ENCODE peak calls at places on chromosomes 7 and 10, in four cellular contexts. Z is mesenchymal stem cell, V is IMR-90, G is H9. B is an unnamed sample.
A peak's percentile ranks its signal among the peaks of the same experiment; 100 is the strongest.

GRCh38 chr10:514137-514671 is 175.3 kb downstream of the DIP2C start:
- DNase-seq in G (no peak), V (no peak), Z (no peak), B (no peak)

GRCh38 chr10:90352288-90352687 is 505.6 kb downstream of the HTR7 start:
- DNase-seq in V (peak; percentile 1), Z (no peak), G (peak; percentile 34), B (peak; percentile 18)

GRCh38 chr10:104099274-104099673 is 13.6 kb upstream of the COL17A1 start:
- DNase-seq in Z (no peak), V (peak; percentile 75), G (no peak), B (no peak)

GRCh38 chr10:60473557-60473956 is 83.9 kb upstream of the ANK3 start:
- DNase-seq in V (no peak), G (no peak), Z (no peak), B (no peak)

GRCh38 chr7:116258734-116259133 is 48.4 kb downstream of the TES start:
- DNase-seq in G (no peak), Z (peak; percentile 73), V (peak; percentile 79), B (peak; percentile 47)

GRCh38 chr10:61793760-61794713 is 107.5 kb upstream of the ARID5B start:
- DNase-seq in G (no peak), Z (peak; percentile 94), V (peak; percentile 79), B (no peak)

GRCh38 chr10:11167233-11167979 is 149.7 kb downstream of the CELF2 start:
- DNase-seq in Z (no peak), G (no peak), V (no peak), B (no peak)

GRCh38 chr10:97407211-97407951 is 6.2 kb upstream of the RRP12 start:
- DNase-seq in Z (peak; percentile 87), G (peak; percentile 92), V (peak; percentile 78), B (peak; percentile 95)

GRCh38 chr7:150365673-150366398 is 2.8 kb upstream of the REPIN1 start:
- DNase-seq in V (no peak), G (no peak), Z (no peak), B (peak; percentile 69)

GRCh38 chr10:69869291-69869841 is 67.7 kb downstream of the COL13A1 start:
- DNase-seq in V (peak; percentile 53), G (no peak), Z (peak; percentile 59), B (no peak)

GRCh38 chr10:132516771-132517725 is 20.5 kb upstream of the INPP5A start:
- DNase-seq in V (peak; percentile 96), G (peak; percentile 86), Z (peak; percentile 98), B (peak; percentile 97)

GRCh38 chr10:44813201-44813600 is 97.9 kb upstream of the TMEM72 start:
- DNase-seq in V (no peak), Z (no peak), G (no peak), B (no peak)

GRCh38 chr7:98066934-98067507 is 39.6 kb upstream of the LMTK2 start:
- DNase-seq in G (no peak), Z (no peak), V (no peak), B (peak; percentile 47)

DNA sequence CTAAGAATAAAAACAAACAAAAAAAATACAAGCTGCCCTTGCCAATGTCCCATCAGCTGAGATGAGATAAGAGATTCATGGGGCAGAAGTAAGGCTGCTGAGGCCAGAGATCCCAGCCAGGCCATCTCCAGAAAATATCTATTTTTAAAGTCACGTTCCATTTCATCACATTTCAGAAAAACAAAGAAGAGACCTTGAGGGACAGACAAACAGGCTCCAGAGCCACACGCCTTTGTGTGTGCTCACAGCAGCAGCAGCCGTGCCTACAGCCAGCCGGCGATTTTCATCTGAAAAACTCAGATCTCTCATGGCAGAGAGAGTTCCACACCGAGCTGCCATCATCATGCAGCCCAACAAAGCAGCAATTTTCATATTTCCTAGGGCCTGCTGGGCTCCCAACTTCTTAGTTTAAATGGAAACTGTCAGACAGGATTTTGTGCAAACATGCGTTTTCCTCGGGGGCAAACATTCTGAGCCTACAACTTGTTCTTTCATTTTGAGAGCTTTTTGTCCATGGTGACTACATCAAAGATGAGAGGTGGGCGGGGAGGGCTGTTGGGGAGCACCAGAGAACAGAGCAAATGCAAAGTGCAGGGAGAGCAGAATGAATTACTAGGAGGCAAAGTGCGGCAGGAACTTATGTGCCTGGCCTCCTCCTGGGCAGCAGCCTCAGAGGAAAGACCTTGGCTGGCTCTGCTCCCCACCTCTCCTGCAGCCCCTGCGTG is 38.8 kb downstream of the DLG5 start:
- DNase-seq in V (no peak), Z (no peak), G (no peak), B (no peak)
- H3K9ac ChIP-seq in V (peak overlapping the region; percentile 19), Z (peak overlapping the region; percentile 76), G (no peak overlapping the region), B (peak overlapping the region; percentile 7)

GRCh38 chr7:106166651-106167342 is 54.7 kb upstream of the SYPL1 start:
- DNase-seq in Z (peak; percentile 86), G (peak; percentile 41), V (peak; percentile 83), B (peak; percentile 79)

GRCh38 chr7:106167439-106168136 is 55.5 kb upstream of the SYPL1 start:
- DNase-seq in Z (no peak), V (no peak), G (no peak), B (no peak)

GRCh38 chr7:106170651-106171050 is 58.5 kb upstream of the SYPL1 start:
- DNase-seq in V (no peak), Z (no peak), G (no peak), B (no peak)

GRCh38 chr7:106165328-106165727 is 53.2 kb upstream of the SYPL1 start:
- DNase-seq in Z (peak; percentile 86), G (no peak), V (peak; percentile 36), B (no peak)

GRCh38 chr7:106170216-106170615 is 58.1 kb upstream of the SYPL1 start:
- DNase-seq in G (no peak), V (no peak), Z (no peak), B (no peak)
- H2BK120ac ChIP-seq in G (no peak overlapping the region), V (no peak overlapping the region), Z (no peak overlapping the region), B (no peak overlapping the region)

GRCh38 chr7:5497158-5498103 is 73.8 kb upstream of the TNRC18 start:
- DNase-seq in Z (peak; percentile 49), G (no peak), V (no peak), B (peak; percentile 82)
- H3K23ac ChIP-seq in Z (peak overlapping the region; percentile 74), G (no peak overlapping the region), V (no peak overlapping the region), B (no peak overlapping the region)

DNA sequence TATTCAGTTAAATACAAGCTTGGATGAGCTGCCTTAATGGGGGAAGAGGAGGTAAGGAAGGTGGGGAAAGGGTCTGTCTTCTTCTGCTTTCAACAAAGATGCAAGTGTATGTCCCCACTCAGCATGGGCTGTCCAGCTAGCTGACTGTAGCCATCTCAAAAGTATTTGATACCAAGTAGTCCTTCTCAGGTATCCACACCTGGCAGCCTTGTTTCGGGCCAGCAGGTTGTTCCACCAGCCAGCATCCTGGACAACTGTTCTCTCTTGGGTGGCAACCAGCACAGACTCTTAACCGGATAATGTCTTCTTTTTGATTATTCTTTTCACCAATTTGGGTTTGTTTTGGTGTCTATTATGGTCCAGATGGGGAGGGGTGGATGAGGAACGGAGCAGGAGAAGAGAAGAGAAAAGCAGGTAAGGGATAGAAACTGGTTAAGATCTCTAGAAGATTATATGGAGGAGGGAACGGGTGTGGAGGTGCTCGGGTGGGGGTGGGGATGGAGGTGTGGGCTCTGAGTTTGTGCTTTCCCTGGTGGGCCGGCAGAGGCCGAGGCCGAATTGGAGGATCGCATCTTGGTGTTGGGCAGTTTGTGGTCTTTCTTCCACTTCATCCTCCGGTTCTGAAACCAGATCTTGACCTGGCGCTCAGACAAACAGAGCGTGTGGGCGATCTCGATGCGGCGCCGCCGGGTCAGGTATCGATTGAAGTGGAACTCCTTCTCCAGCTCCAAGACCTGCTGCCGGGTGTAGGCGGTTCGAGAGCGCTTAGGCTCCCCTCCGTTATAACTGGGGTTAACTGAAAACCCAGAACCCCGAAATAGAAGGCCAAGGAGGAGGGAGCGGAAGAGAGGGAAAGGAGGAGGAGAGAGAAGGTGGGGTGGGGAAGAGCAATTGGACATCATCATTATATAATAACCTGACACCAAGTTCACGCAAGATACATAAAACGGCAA is 1.5 kb downstream of the HOXA4 start:
- DNase-seq in V (no peak), Z (no peak), G (no peak), B (no peak)
- H3K9ac ChIP-seq in V (peak overlapping the region; percentile 37), Z (peak overlapping the region; percentile 77), G (no peak overlapping the region), B (no peak overlapping the region)

GRCh38 chr7:2526659-2527504 is 7.3 kb downstream of the LFNG start:
- DNase-seq in Z (no peak), V (no peak), G (no peak), B (no peak)
- H2BK120ac ChIP-seq in Z (no peak overlapping the region), V (no peak overlapping the region), G (no peak overlapping the region), B (no peak overlapping the region)

GRCh38 chr10:71127019-71127534 is 85.3 kb upstream of the UNC5B start:
- DNase-seq in Z (no peak), G (no peak), V (no peak), B (no peak)
- H3K23ac ChIP-seq in Z (no peak overlapping the region), G (no peak overlapping the region), V (no peak overlapping the region), B (no peak overlapping the region)

GRCh38 chr7:65731129-65731528 is 141.7 kb upstream of the VKORC1L1 start:
- DNase-seq in Z (no peak), V (no peak), G (no peak), B (no peak)
- H3K9ac ChIP-seq in Z (peak overlapping the region; percentile 9), V (no peak overlapping the region), G (no peak overlapping the region), B (peak overlapping the region; percentile 71)